ENCODE peak calls at places on chromosomes 3 and 15, in seven cellular contexts. B is A549, G is body of pancreas, M is transverse colon, E is HepG2, S is adrenal gland, U is ovary. C is an unnamed sample.

GRCh38 chr3:188000361-188000861 is 153.5 kb upstream of the LPP start:
- DNase-seq in B (no peak), G (peak; percentile 33), M (peak; percentile 53), E (no peak), S (no peak), U (no peak), C (no peak)

GRCh38 chr15:63971904-63972303 is 74.4 kb downstream of the DAPK2 start:
- DNase-seq in B (no peak), G (no peak), M (no peak), E (no peak), S (no peak), U (no peak), C (no peak)

GRCh38 chr15:84734794-84735479 is 13.5 kb upstream of the ZNF592 start:
- DNase-seq in B (peak; percentile 93), G (peak; percentile 83), M (peak; percentile 87), E (peak; percentile 56), S (peak; percentile 71), U (no peak), C (peak; percentile 90)

GRCh38 chr3:172859035-172859434 is 108.5 kb downstream of the ECT2 start:
- DNase-seq in B (no peak), G (no peak), M (no peak), E (no peak), S (no peak), U (no peak), C (no peak)

GRCh38 chr3:61936344-61936937 is 375.1 kb downstream of the PTPRG start:
- DNase-seq in B (peak; percentile 1), G (no peak), M (peak; percentile 13), E (peak; percentile 6), S (peak; percentile 7), U (no peak), C (no peak)

GRCh38 chr3:3081659-3082546 is 28.3 kb downstream of the IL5RA start:
- DNase-seq in B (no peak), G (no peak), M (no peak), E (no peak), S (no peak), U (no peak), C (no peak)

GRCh38 chr3:56347219-56347871 is 120.9 kb downstream of the ERC2 start:
- DNase-seq in B (peak; percentile 14), G (peak; percentile 51), M (peak; percentile 10), E (no peak), S (peak; percentile 5), U (no peak), C (no peak)

GRCh38 chr3:99087277-99087676 is 185.8 kb upstream of the DCBLD2 start:
- DNase-seq in B (no peak), G (no peak), M (no peak), E (no peak), S (no peak), U (no peak), C (no peak)

GRCh38 chr3:186220886-186221285 is 112.0 kb upstream of the ETV5 start:
- DNase-seq in B (no peak), G (peak; percentile 79), M (no peak), E (no peak), S (peak; percentile 91), U (no peak), C (no peak)

GRCh38 chr3:9862391-9863235 is 17.4 kb downstream of the CIDEC start:
- DNase-seq in B (peak; percentile 36), G (peak; percentile 61), M (peak; percentile 71), E (peak; percentile 74), S (peak; percentile 63), U (peak; percentile 69), C (peak; percentile 84)

GRCh38 chr3:39052613-39053012 is 797 bp downstream of the WDR48 start:
- DNase-seq in B (no peak), G (no peak), M (no peak), E (no peak), S (no peak), U (no peak), C (no peak)

GRCh38 chr3:175179055-175179454 is 319.9 kb downstream of the NAALADL2 start:
- DNase-seq in B (peak; percentile 31), G (no peak), M (no peak), E (no peak), S (no peak), U (no peak), C (no peak)

GRCh38 chr3:165336786-165337185 is 140.6 kb upstream of the SLITRK3 start:
- DNase-seq in B (no peak), G (no peak), M (no peak), E (no peak), S (no peak), U (no peak), C (no peak)

GRCh38 chr3:4119119-4119518 is 184.1 kb upstream of the SETMAR start:
- DNase-seq in B (no peak), G (no peak), M (no peak), E (no peak), S (no peak), U (no peak), C (no peak)

GRCh38 chr3:137304313-137305056 is 346.7 kb downstream of the IL20RB start:
- DNase-seq in B (no peak), G (no peak), M (no peak), E (no peak), S (no peak), U (no peak), C (no peak)

GRCh38 chr15:66996099-66996498 is 69.3 kb upstream of the SMAD3 start:
- DNase-seq in B (no peak), G (no peak), M (no peak), E (no peak), S (no peak), U (no peak), C (no peak)

GRCh38 chr15:44713006-44713966 is 2.0 kb downstream of the B2M start:
- DNase-seq in B (peak; percentile 60), G (no peak), M (no peak), E (peak; percentile 27), S (no peak), U (no peak), C (no peak)

GRCh38 chr3:58581328-58582091 is 4.3 kb upstream of the FAM107A start:
- DNase-seq in B (no peak), G (no peak), M (no peak), E (no peak), S (no peak), U (no peak), C (no peak)

GRCh38 chr3:150497956-150498355 is 48.3 kb downstream of the SERP1 start:
- DNase-seq in B (peak; percentile 24), G (no peak), M (no peak), E (no peak), S (peak; percentile 72), U (no peak), C (no peak)

GRCh38 chr15:68930268-68931022 is at the start of gene SPESP1:
- DNase-seq in B (no peak), G (peak; percentile 44), M (peak; percentile 56), E (no peak), S (peak; percentile 58), U (peak; percentile 71), C (peak; percentile 91)

GRCh38 chr3:183193762-183194701 is 31.5 kb upstream of the LAMP3 start:
- DNase-seq in B (no peak), G (no peak), M (no peak), E (no peak), S (no peak), U (no peak), C (no peak)

GRCh38 chr15:56918907-56919707 is 663 bp downstream of the TCF12 start:
- DNase-seq in B (peak; percentile 75), G (peak; percentile 66), M (peak; percentile 61), E (peak; percentile 25), S (peak; percentile 72), U (peak; percentile 63), C (peak; percentile 90)
- TF ChIP-seq POLR2A in B (peak; percentile 61), G (peak; percentile 41), M (no peak), E (no peak), S (no peak), U (no peak), C (no peak)

DNA sequence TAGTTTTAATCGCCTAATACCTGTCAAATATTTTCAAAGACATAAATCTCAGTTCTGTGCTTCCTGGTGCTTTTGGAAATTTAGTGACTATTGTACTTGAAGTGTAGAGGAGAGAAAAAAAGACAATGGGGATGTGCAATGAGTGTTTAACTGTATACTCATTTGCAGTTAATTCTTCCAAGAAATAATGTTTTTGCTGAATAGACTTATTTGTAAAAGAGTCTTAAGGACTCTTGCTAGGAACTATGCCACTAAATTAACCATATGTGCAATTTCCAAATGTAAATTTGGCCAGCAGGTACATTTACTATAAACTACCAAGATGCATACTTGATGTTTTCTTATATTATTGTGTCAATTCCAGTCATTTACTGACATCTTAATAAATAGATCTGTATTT is 2.0 kb downstream of the CHMP2B start:
- DNase-seq in B (no peak), G (no peak), M (no peak), E (no peak), S (no peak), U (no peak), C (no peak)
- H3K4me3 ChIP-seq in B (peak overlapping the region; percentile 84), G (no peak overlapping the region), M (no peak overlapping the region), E (no peak overlapping the region), S (no peak overlapping the region), U (no peak overlapping the region), C (no peak overlapping the region)

DNA sequence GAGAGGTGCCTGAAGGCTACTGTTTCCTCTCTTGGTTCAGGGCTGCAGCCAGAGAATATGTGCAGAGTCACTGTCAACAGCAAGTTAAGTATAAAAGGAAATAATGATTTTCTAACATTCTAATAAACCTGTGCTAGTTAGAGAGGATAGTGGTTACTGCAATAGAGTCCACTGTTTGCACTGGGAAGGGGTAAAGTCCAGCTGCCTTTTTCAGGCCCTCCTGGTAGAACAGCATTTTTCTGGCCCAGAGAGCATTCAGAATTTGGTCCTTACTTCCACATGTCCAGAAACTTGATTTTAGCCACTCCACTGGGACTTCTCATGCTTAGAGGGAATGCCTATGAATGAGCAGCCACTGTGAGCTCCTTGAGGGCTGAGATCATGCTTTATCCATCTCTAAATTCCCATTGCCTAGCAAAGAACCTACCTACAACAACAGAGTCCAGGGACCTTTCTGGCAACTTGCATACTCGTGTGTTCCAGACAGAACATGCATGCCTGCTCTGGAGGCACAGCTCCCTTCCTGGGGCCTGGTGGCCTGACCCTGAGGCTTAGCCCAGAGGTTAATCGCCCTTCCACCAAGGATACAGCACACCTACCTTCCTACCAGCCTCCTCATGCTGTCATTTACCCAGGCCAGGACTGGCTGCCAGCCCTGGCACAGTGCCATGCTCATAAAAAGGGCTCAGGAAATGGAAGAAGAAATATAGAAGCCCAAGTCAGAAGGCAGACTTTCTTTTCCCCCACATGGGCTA is 50.3 kb upstream of the ATP13A3 start:
- DNase-seq in B (peak; percentile 45), G (peak; percentile 79), M (peak; percentile 89), E (peak; percentile 70), S (peak; percentile 62), U (peak; percentile 27), C (no peak)
- TF ChIP-seq POLR2A in B (no peak), G (no peak), M (no peak), E (peak; percentile 25), S (no peak), U (no peak), C (no peak)

GRCh38 chr3:15647629-15648167 is 46.2 kb downstream of the BTD start:
- DNase-seq in B (no peak), G (peak; percentile 89), M (peak; percentile 54), E (no peak), S (peak; percentile 11), U (no peak), C (no peak)

GRCh38 chr3:15645246-15645645 is 43.7 kb downstream of the BTD start:
- DNase-seq in B (no peak), G (no peak), M (no peak), E (no peak), S (no peak), U (no peak), C (no peak)

GRCh38 chr3:15649341-15649740 is 47.8 kb downstream of the BTD start:
- DNase-seq in B (no peak), G (no peak), M (no peak), E (no peak), S (no peak), U (no peak), C (no peak)

GRCh38 chr3:15646924-15647511 is 45.5 kb downstream of the BTD start:
- DNase-seq in B (peak; percentile 94), G (peak; percentile 63), M (no peak), E (no peak), S (peak; percentile 65), U (peak; percentile 63), C (no peak)

GRCh38 chr3:15645740-15646490 is 44.4 kb downstream of the BTD start:
- DNase-seq in B (peak; percentile 91), G (no peak), M (no peak), E (no peak), S (peak; percentile 90), U (peak; percentile 37), C (no peak)
- H3K4me3 ChIP-seq in B (peak overlapping the region; percentile 2), G (no peak overlapping the region), M (no peak overlapping the region), E (no peak overlapping the region), S (no peak overlapping the region), U (no peak overlapping the region), C (no peak overlapping the region)

C was measured in spleen.